ENCODE peak calls at places on chromosomes 1 and 21, in five cellular contexts. B is lower leg skin, H is HepG2, C is astrocyte of the cerebellum, S is neural crest cell. Y is an unnamed sample.

GRCh38 chr1:67832737-67833594 is at the start of gene GNG12:
- DNase-seq in S (peak), B (peak), H (no peak), C (peak), Y (peak)

GRCh38 chr21:25790122-25790951 is 55.6 kb downstream of the GABPA start:
- DNase-seq in H (peak), S (no peak), B (no peak), C (peak), Y (no peak)

GRCh38 chr1:91900538-91900937 is 14.6 kb upstream of the TGFBR3 start:
- DNase-seq in S (no peak), H (peak), C (peak), B (no peak), Y (no peak)

GRCh38 chr1:51963592-51964308 is 26.8 kb downstream of the RAB3B start:
- DNase-seq in B (no peak), C (no peak), S (no peak), H (no peak), Y (no peak)

GRCh38 chr1:233081686-233082085 is 131.3 kb downstream of the NTPCR start:
- DNase-seq in C (no peak), H (no peak), S (peak), B (no peak), Y (no peak)

GRCh38 chr21:30839304-30839703 is 9.7 kb upstream of the KRTAP7-1 start:
- DNase-seq in S (peak), C (no peak), H (peak), B (no peak), Y (no peak)

GRCh38 chr1:195763907-195764183 is 844.4 kb downstream of the KCNT2 start:
- DNase-seq in C (no peak), B (no peak), S (no peak), H (no peak), Y (no peak)

GRCh38 chr21:42351626-42352432 is 1.0 kb upstream of the TFF2 start:
- DNase-seq in C (no peak), S (no peak), H (no peak), B (peak), Y (no peak)

GRCh38 chr1:24009406-24009805 is 29.3 kb upstream of the SRSF10 start:
- DNase-seq in S (no peak), C (no peak), B (no peak), H (peak), Y (no peak)

GRCh38 chr1:23019851-23020625 is 770 bp downstream of the KDM1A start:
- DNase-seq in H (peak), B (no peak), C (no peak), S (peak), Y (peak)

GRCh38 chr1:118951270-118951936 is 36.7 kb downstream of the TBX15 start:
- DNase-seq in H (no peak), C (no peak), B (no peak), S (no peak), Y (no peak)

GRCh38 chr1:168234846-168235547 is 9.2 kb downstream of the SFT2D2 start:
- DNase-seq in H (peak), C (no peak), B (no peak), S (no peak), Y (no peak)

GRCh38 chr1:221774054-221774842 is 32.4 kb upstream of the DUSP10 start:
- DNase-seq in B (no peak), H (no peak), C (no peak), S (no peak), Y (no peak)

GRCh38 chr1:27318596-27318995 is 3.4 kb upstream of the TMEM222 start:
- DNase-seq in S (no peak), C (no peak), B (no peak), H (no peak), Y (no peak)

GRCh38 chr1:5834477-5835178 is 157.6 kb downstream of the NPHP4 start:
- DNase-seq in C (no peak), H (no peak), S (no peak), B (no peak), Y (no peak)

GRCh38 chr1:3227372-3227704 is 158.3 kb downstream of the PRDM16 start:
- DNase-seq in S (no peak), B (no peak), H (no peak), C (no peak), Y (no peak)

GRCh38 chr1:97137862-97138514 is 416.4 kb downstream of the PTBP2 start:
- DNase-seq in S (no peak), C (peak), B (no peak), H (peak), Y (no peak)

GRCh38 chr1:152024228-152024627 is 12.6 kb downstream of the S100A11 start:
- DNase-seq in C (no peak), H (no peak), S (no peak), B (peak), Y (no peak)

GRCh38 chr1:204410764-204411450 is 710 bp downstream of the PPP1R15B start:
- DNase-seq in B (peak), H (no peak), S (no peak), C (no peak), Y (peak)

GRCh38 chr21:39612233-39613028 is at the start of gene B3GALT5:
- DNase-seq in H (no peak), C (no peak), S (peak), B (no peak), Y (no peak)

GRCh38 chr1:214957330-214958137 is 125.0 kb upstream of the KCNK2 start:
- DNase-seq in C (peak), H (no peak), B (no peak), S (no peak), Y (no peak)

DNA sequence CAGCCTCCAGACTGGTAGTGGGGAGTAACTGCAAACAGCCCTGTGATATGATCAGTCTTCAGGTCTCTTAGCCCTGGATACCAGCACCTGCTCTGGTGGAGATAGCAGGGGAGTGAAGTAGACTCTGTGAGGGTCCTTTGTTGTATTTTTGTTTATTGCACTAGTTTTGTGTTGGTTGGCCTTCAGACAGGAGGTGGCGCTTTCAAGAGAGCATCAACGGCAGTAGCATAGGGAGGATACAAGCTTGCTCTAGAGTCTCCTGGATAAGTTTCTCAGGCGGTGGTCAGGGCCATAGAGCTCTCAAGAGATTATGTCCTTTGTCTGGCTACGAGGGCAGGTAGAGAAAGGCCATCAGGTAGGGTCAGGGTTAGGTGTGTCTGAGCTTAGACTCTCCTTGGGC is 116.4 kb downstream of the USH2A start:
- DNase-seq in S (no peak), B (no peak), H (no peak), C (no peak), Y (no peak)
- TF ChIP-seq CTCF in S (no peak), B (no peak), H (no peak), C (no peak), Y (no peak)

DNA sequence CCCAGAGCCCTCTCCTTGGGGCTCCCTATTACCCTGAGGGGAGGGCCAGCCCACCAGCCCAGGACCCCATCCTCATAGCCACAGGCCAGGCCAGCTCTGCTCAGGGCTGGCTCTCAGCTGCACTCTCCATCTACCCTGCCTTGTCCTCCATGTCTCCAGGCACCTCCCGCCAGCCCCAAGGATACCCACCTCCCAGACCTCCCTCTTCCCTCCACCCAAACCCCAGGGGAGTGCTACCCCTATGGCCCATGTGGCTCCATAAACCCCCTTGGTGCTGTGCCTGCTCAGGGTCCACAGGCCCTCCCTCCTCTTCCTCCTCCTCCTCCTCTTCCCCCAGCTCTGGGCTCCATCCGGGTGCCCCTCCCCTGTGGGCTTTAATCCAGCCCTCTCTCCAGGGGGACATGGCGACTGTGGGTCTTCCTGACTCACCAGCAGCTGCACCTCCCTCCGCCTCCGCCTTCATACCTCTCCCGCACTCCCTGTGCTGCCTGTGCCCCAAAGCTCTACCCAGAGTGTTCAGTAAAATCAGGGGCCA is 9.1 kb downstream of the YBEY start:
- DNase-seq in B (no peak), S (no peak), H (peak), C (no peak), Y (no peak)
- TF ChIP-seq CTCF in B (no peak), S (no peak), H (no peak), C (no peak), Y (no peak)

GRCh38 chr21:26881504-26882228 is 36.5 kb upstream of the ADAMTS1 start:
- DNase-seq in C (peak), S (no peak), B (no peak), H (no peak), Y (no peak)
- TF ChIP-seq CTCF in C (peak), S (peak), B (no peak), H (no peak), Y (no peak)

GRCh38 chr1:43453442-43454269 is at the start of gene HYI:
- DNase-seq in C (peak), H (no peak), S (peak), B (peak), Y (peak)

GRCh38 chr1:43455205-43455889 is 1.6 kb upstream of the HYI start:
- DNase-seq in B (no peak), S (no peak), C (no peak), H (no peak), Y (no peak)

GRCh38 chr1:43452789-43453441 is 816 bp downstream of the HYI start:
- DNase-seq in S (no peak), H (no peak), B (peak), C (no peak), Y (peak)

GRCh38 chr1:43451701-43452532 is 1.8 kb downstream of the HYI start:
- DNase-seq in B (peak), H (no peak), S (no peak), C (no peak), Y (no peak)

GRCh38 chr1:43454270-43455011 is 710 bp upstream of the HYI start:
- DNase-seq in B (no peak), H (no peak), C (peak), S (peak), Y (peak)
- TF ChIP-seq CTCF in B (no peak), H (no peak), C (no peak), S (peak), Y (peak)

GRCh38 chr21:35400233-35400939 is 351.3 kb upstream of the RUNX1 start:
- DNase-seq in C (peak), B (no peak), H (peak), S (no peak), Y (no peak)
- TF ChIP-seq CTCF in C (peak), B (no peak), H (peak), S (peak), Y (no peak)

GRCh38 chr1:12502300-12503109 is 115.5 kb downstream of the DHRS3 start:
- DNase-seq in S (no peak), H (no peak), C (no peak), B (no peak), Y (no peak)
- TF ChIP-seq CTCF in S (no peak), H (no peak), C (no peak), B (no peak), Y (no peak)

GRCh38 chr1:55051169-55051568 is 11.8 kb downstream of the PCSK9 start:
- DNase-seq in S (no peak), C (no peak), H (no peak), B (no peak), Y (no peak)

GRCh38 chr1:55054396-55054795 is 15.0 kb downstream of the PCSK9 start:
- DNase-seq in H (no peak), S (no peak), B (peak), C (no peak), Y (no peak)

GRCh38 chr1:55053265-55053954 is 14.1 kb downstream of the PCSK9 start:
- DNase-seq in B (peak), S (no peak), C (no peak), H (peak), Y (no peak)

GRCh38 chr1:55051621-55052020 is 12.3 kb downstream of the PCSK9 start:
- DNase-seq in H (no peak), C (no peak), B (no peak), S (no peak), Y (no peak)

GRCh38 chr1:55052221-55053142 is 13.1 kb downstream of the PCSK9 start:
- DNase-seq in B (no peak), S (no peak), H (no peak), C (no peak), Y (no peak)
- TF ChIP-seq CTCF in B (no peak), S (no peak), H (no peak), C (no peak), Y (no peak)

GRCh38 chr1:202154766-202155477 is 5.5 kb downstream of the PTPN7 start:
- DNase-seq in H (peak), S (peak), C (peak), B (no peak), Y (no peak)
- TF ChIP-seq CTCF in H (peak), S (peak), C (peak), B (no peak), Y (peak)

Y was measured in tibial nerve.